ENCODE peak calls at places on chromosomes 5 and 9, in four cellular contexts. One of them, this sample, is unnamed.

GRCh38 chr5:123035320-123035949 is 1.1 kb downstream of the PPIC start:
- DNase-seq in CD8-positive, alpha-beta T cell: no peak
- DNase-seq in heart left ventricle: peak
- DNase-seq in heart right ventricle: peak
- DNase-seq in this sample: peak

GRCh38 chr5:19927919-19928318 is 60.1 kb downstream of the CDH18 start:
- DNase-seq in heart right ventricle: no peak
- DNase-seq in CD8-positive, alpha-beta T cell: no peak
- DNase-seq in heart left ventricle: no peak
- DNase-seq in this sample: no peak

GRCh38 chr5:151164687-151165392 is 7.3 kb upstream of the ANXA6 start:
- DNase-seq in heart left ventricle: peak
- DNase-seq in heart right ventricle: peak
- DNase-seq in CD8-positive, alpha-beta T cell: peak
- DNase-seq in this sample: peak

GRCh38 chr5:140111859-140112551 is 1.9 kb upstream of the PURA start:
- DNase-seq in heart left ventricle: no peak
- DNase-seq in heart right ventricle: no peak
- DNase-seq in CD8-positive, alpha-beta T cell: no peak
- DNase-seq in this sample: no peak

GRCh38 chr5:95958308-95959014 is 3.2 kb downstream of the ELL2 start:
- DNase-seq in heart left ventricle: no peak
- DNase-seq in CD8-positive, alpha-beta T cell: no peak
- DNase-seq in heart right ventricle: no peak
- DNase-seq in this sample: peak

GRCh38 chr9:128136816-128137793 is 9.6 kb upstream of the PTGES2 start:
- DNase-seq in heart right ventricle: no peak
- DNase-seq in CD8-positive, alpha-beta T cell: no peak
- DNase-seq in heart left ventricle: no peak
- DNase-seq in this sample: no peak

GRCh38 chr9:134662143-134662876 is 20.7 kb downstream of the COL5A1 start:
- DNase-seq in heart right ventricle: peak
- DNase-seq in CD8-positive, alpha-beta T cell: no peak
- DNase-seq in heart left ventricle: peak
- DNase-seq in this sample: peak

GRCh38 chr5:179668404-179668803 is 12.4 kb downstream of the CBY3 start:
- DNase-seq in CD8-positive, alpha-beta T cell: peak
- DNase-seq in heart left ventricle: peak
- DNase-seq in heart right ventricle: peak
- DNase-seq in this sample: peak

GRCh38 chr9:82021198-82021597 is 32.6 kb downstream of the SPATA31D1 start:
- DNase-seq in heart right ventricle: no peak
- DNase-seq in heart left ventricle: peak
- DNase-seq in CD8-positive, alpha-beta T cell: no peak
- DNase-seq in this sample: peak

GRCh38 chr9:133882849-133883248 is 109.3 kb downstream of the VAV2 start:
- DNase-seq in CD8-positive, alpha-beta T cell: no peak
- DNase-seq in heart left ventricle: no peak
- DNase-seq in heart right ventricle: no peak
- DNase-seq in this sample: no peak

GRCh38 chr5:171534009-171534895 is 114.8 kb downstream of the FGF18 start:
- DNase-seq in heart right ventricle: no peak
- DNase-seq in heart left ventricle: no peak
- DNase-seq in CD8-positive, alpha-beta T cell: no peak
- DNase-seq in this sample: no peak

GRCh38 chr5:80255425-80255751 is 460 bp downstream of the SERINC5 start:
- DNase-seq in heart right ventricle: peak
- DNase-seq in heart left ventricle: peak
- DNase-seq in CD8-positive, alpha-beta T cell: no peak
- DNase-seq in this sample: peak

GRCh38 chr9:136052991-136053756 is 41.9 kb downstream of the NACC2 start:
- DNase-seq in heart left ventricle: no peak
- DNase-seq in CD8-positive, alpha-beta T cell: no peak
- DNase-seq in heart right ventricle: no peak
- DNase-seq in this sample: no peak

GRCh38 chr9:123174887-123175518 is 93.4 kb downstream of the STRBP start:
- DNase-seq in heart right ventricle: no peak
- DNase-seq in CD8-positive, alpha-beta T cell: no peak
- DNase-seq in heart left ventricle: no peak
- DNase-seq in this sample: no peak

GRCh38 chr5:135119497-135119896 is 85.5 kb upstream of the PITX1 start:
- DNase-seq in heart right ventricle: no peak
- DNase-seq in CD8-positive, alpha-beta T cell: no peak
- DNase-seq in heart left ventricle: no peak
- DNase-seq in this sample: no peak

GRCh38 chr9:75188756-75189155 is 100.4 kb downstream of the OSTF1 start:
- DNase-seq in CD8-positive, alpha-beta T cell: no peak
- DNase-seq in heart right ventricle: no peak
- DNase-seq in heart left ventricle: no peak
- DNase-seq in this sample: no peak

GRCh38 chr9:123322771-123323481 is 33.1 kb upstream of the CRB2 start:
- DNase-seq in CD8-positive, alpha-beta T cell: peak
- DNase-seq in heart left ventricle: no peak
- DNase-seq in heart right ventricle: no peak
- DNase-seq in this sample: no peak

GRCh38 chr9:128323192-128323730 is 622 bp downstream of the COQ4 start:
- DNase-seq in heart right ventricle: no peak
- DNase-seq in heart left ventricle: no peak
- DNase-seq in CD8-positive, alpha-beta T cell: no peak
- DNase-seq in this sample: peak

GRCh38 chr9:18526686-18527085 is 52.7 kb downstream of the ADAMTSL1 start:
- DNase-seq in CD8-positive, alpha-beta T cell: no peak
- DNase-seq in heart right ventricle: no peak
- DNase-seq in heart left ventricle: no peak
- DNase-seq in this sample: peak

GRCh38 chr5:66898241-66899039 is 298.2 kb downstream of the CD180 start:
- DNase-seq in CD8-positive, alpha-beta T cell: no peak
- DNase-seq in heart right ventricle: no peak
- DNase-seq in heart left ventricle: no peak
- DNase-seq in this sample: no peak

GRCh38 chr9:92035687-92036410 is 79.4 kb downstream of the SPTLC1 start:
- DNase-seq in heart right ventricle: peak
- DNase-seq in heart left ventricle: peak
- DNase-seq in CD8-positive, alpha-beta T cell: no peak
- DNase-seq in this sample: peak

GRCh38 chr5:181263633-181264032 is 2.7 kb upstream of the TRIM52 start:
- DNase-seq in heart left ventricle: no peak
- DNase-seq in heart right ventricle: no peak
- DNase-seq in CD8-positive, alpha-beta T cell: no peak
- DNase-seq in this sample: no peak

GRCh38 chr5:103523319-103523718 is 39.3 kb downstream of the NUDT12 start:
- DNase-seq in heart right ventricle: no peak
- DNase-seq in CD8-positive, alpha-beta T cell: no peak
- DNase-seq in heart left ventricle: no peak
- DNase-seq in this sample: no peak

GRCh38 chr5:142597546-142598337 is 88.1 kb downstream of the FGF1 start:
- DNase-seq in heart left ventricle: no peak
- DNase-seq in CD8-positive, alpha-beta T cell: no peak
- DNase-seq in heart right ventricle: no peak
- DNase-seq in this sample: peak

GRCh38 chr5:37272564-37272963 is 23.4 kb upstream of the CPLANE1 start:
- DNase-seq in heart left ventricle: no peak
- DNase-seq in CD8-positive, alpha-beta T cell: no peak
- DNase-seq in heart right ventricle: no peak
- DNase-seq in this sample: peak

GRCh38 chr5:143453722-143454121 is 50.2 kb upstream of the NR3C1 start:
- DNase-seq in heart right ventricle: no peak
- DNase-seq in CD8-positive, alpha-beta T cell: no peak
- DNase-seq in heart left ventricle: no peak
- DNase-seq in this sample: no peak

GRCh38 chr5:138557677-138558076 is 14.6 kb upstream of the ETF1 start:
- DNase-seq in CD8-positive, alpha-beta T cell: no peak
- DNase-seq in heart left ventricle: no peak
- DNase-seq in heart right ventricle: no peak
- DNase-seq in this sample: no peak

GRCh38 chr5:114657342-114658130 is 295.7 kb downstream of the KCNN2 start:
- DNase-seq in heart left ventricle: no peak
- DNase-seq in CD8-positive, alpha-beta T cell: no peak
- DNase-seq in heart right ventricle: no peak
- DNase-seq in this sample: no peak

GRCh38 chr9:34512131-34513078 is 10.4 kb downstream of the ENHO start:
- DNase-seq in CD8-positive, alpha-beta T cell: no peak
- DNase-seq in heart left ventricle: no peak
- DNase-seq in heart right ventricle: no peak
- DNase-seq in this sample: no peak

GRCh38 chr5:106269252-106269843 is 1401.4 kb downstream of the EFNA5 start:
- DNase-seq in heart right ventricle: no peak
- DNase-seq in CD8-positive, alpha-beta T cell: no peak
- DNase-seq in heart left ventricle: no peak
- DNase-seq in this sample: peak

GRCh38 chr5:88833371-88834107 is 49.4 kb downstream of the MEF2C start:
- DNase-seq in CD8-positive, alpha-beta T cell: no peak
- DNase-seq in heart left ventricle: peak
- DNase-seq in heart right ventricle: peak
- DNase-seq in this sample: peak

GRCh38 chr9:14030350-14030823 is 283.6 kb downstream of the NFIB start:
- DNase-seq in heart right ventricle: no peak
- DNase-seq in heart left ventricle: no peak
- DNase-seq in CD8-positive, alpha-beta T cell: no peak
- DNase-seq in this sample: peak
- H3K4me3 ChIP-seq in heart right ventricle: peak
- H3K4me3 ChIP-seq in heart left ventricle: peak
- H3K4me3 ChIP-seq in CD8-positive, alpha-beta T cell: no peak
- H3K4me3 ChIP-seq in this sample: peak

GRCh38 chr5:7868427-7868772 is 431 bp downstream of the FASTKD3 start:
- DNase-seq in heart right ventricle: no peak
- DNase-seq in CD8-positive, alpha-beta T cell: no peak
- DNase-seq in heart left ventricle: no peak
- DNase-seq in this sample: no peak

GRCh38 chr5:7868773-7869473 is at the start of the genes FASTKD3 and MTRR:
- DNase-seq in heart left ventricle: peak
- DNase-seq in heart right ventricle: peak
- DNase-seq in CD8-positive, alpha-beta T cell: peak
- DNase-seq in this sample: peak

GRCh38 chr5:7869474-7870136 is 657 bp downstream of the MTRR start:
- DNase-seq in heart right ventricle: peak
- DNase-seq in CD8-positive, alpha-beta T cell: no peak
- DNase-seq in heart left ventricle: no peak
- DNase-seq in this sample: no peak

GRCh38 chr5:7867260-7867659 is 1.6 kb downstream of the FASTKD3 start:
- DNase-seq in CD8-positive, alpha-beta T cell: no peak
- DNase-seq in heart left ventricle: no peak
- DNase-seq in heart right ventricle: no peak
- DNase-seq in this sample: no peak

DNA sequence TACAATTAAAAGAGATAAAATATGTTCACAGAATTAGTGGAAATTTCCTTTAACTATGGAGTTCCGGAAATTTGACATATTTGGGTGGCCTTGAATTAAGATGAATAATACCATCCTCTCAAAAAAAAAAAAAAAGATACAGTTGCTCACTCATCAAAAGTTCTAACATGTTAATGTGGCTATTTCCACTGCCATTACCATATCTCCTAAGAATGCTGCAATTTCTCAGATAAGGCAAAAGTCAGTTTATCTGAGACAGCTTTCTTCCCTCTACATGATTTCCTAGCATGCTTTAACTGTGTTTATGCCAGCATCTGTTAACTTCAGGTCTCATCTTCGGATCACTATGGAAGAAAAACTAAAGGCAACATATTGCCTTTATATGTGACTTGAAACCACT is 2.6 kb downstream of the FASTKD3 start:
- DNase-seq in heart right ventricle: no peak
- DNase-seq in heart left ventricle: no peak
- DNase-seq in CD8-positive, alpha-beta T cell: no peak
- DNase-seq in this sample: no peak
- H3K4me3 ChIP-seq in heart right ventricle: no peak
- H3K4me3 ChIP-seq in heart left ventricle: no peak
- H3K4me3 ChIP-seq in CD8-positive, alpha-beta T cell: no peak
- H3K4me3 ChIP-seq in this sample: no peak

GRCh38 chr5:39209924-39210323 is 9.4 kb downstream of the FYB1 start:
- DNase-seq in CD8-positive, alpha-beta T cell: peak
- DNase-seq in heart right ventricle: no peak
- DNase-seq in heart left ventricle: no peak
- DNase-seq in this sample: no peak

GRCh38 chr5:39206630-39207319 is 12.6 kb downstream of the FYB1 start:
- DNase-seq in CD8-positive, alpha-beta T cell: no peak
- DNase-seq in heart right ventricle: no peak
- DNase-seq in heart left ventricle: no peak
- DNase-seq in this sample: no peak

GRCh38 chr5:39207628-39208027 is 11.7 kb downstream of the FYB1 start:
- DNase-seq in heart right ventricle: no peak
- DNase-seq in heart left ventricle: no peak
- DNase-seq in CD8-positive, alpha-beta T cell: no peak
- DNase-seq in this sample: no peak

GRCh38 chr5:39205550-39205949 is 13.8 kb downstream of the FYB1 start:
- DNase-seq in heart right ventricle: no peak
- DNase-seq in heart left ventricle: no peak
- DNase-seq in CD8-positive, alpha-beta T cell: no peak
- DNase-seq in this sample: no peak

DNA sequence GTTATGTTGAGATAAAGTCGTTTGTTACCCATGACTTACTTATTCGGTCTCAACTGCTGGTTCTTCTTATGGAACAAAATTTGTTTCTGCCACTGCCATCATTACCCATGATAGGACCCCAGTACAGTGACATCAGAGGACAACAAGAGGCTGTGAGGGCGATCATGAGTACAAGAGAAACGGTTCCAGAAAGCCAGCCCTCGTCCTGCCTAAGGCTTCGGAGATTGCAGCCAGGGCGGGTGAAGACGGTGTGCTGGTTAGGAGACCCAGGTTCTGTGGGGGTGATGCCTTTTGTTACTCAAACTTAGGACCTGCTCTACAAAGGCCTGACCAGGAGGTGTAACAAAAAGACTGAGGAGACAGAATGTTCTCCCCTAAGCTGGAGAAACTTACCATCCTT is 10.9 kb downstream of the FYB1 start:
- DNase-seq in CD8-positive, alpha-beta T cell: no peak
- DNase-seq in heart right ventricle: no peak
- DNase-seq in heart left ventricle: no peak
- DNase-seq in this sample: no peak
- H3K4me3 ChIP-seq in CD8-positive, alpha-beta T cell: peak
- H3K4me3 ChIP-seq in heart right ventricle: no peak
- H3K4me3 ChIP-seq in heart left ventricle: no peak
- H3K4me3 ChIP-seq in this sample: no peak

DNA sequence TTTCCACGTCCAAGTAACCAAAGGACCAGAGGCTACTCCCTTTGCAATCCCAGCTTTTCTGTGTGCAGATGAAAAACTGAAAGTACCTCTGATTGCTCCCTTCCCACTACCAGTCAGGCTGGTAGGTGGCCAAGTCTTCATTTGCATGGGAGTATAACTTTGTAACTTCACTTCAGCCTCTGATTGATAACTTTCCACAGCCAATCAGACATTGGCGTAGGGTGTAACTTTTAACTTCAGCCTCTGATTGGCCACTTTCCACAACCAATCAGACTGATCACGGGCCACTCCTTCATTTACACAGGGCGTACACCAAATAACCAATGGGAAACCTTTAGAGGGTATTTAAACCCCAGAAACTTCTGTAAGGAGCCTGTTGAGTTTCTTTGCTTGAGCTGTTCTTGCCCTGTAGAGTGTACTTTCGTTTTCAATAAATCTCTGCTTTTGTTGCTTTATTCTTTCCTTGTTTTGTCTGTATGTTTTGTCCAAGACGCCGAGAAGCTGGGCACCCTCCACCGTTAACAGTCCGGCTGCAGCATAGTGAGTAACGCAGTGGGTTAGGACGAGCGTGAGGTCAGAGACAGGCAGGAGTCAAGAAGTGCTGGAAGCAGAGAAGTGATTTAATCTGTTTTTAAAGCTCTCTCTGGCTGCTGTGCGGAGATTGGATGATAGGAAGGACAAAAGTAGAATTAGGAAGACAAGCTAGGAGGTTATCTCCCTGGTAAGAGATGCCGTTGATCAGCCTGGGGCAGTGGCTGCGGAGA is 3.5 kb upstream of the EXOSC2 start:
- DNase-seq in CD8-positive, alpha-beta T cell: no peak
- DNase-seq in heart right ventricle: peak
- DNase-seq in heart left ventricle: peak
- DNase-seq in this sample: peak
- H3K4me3 ChIP-seq in CD8-positive, alpha-beta T cell: no peak
- H3K4me3 ChIP-seq in heart right ventricle: peak
- H3K4me3 ChIP-seq in heart left ventricle: peak
- H3K4me3 ChIP-seq in this sample: peak

This sample was measured in foreskin fibroblast.